ENCODE peak calls at places on chromosome 1, in six cellular contexts. C is GF-D8, J is hepatic stellate cell, U is NCI-H146, Z is fibroblast of gingiva, I is pancreas. F is an unnamed sample.

GRCh38 chr1:86154581-86155060 is 2.0 kb downstream of the COL24A1 start:
- DNase-seq in C (no peak), J (no peak), U (no peak), Z (peak), I (no peak), F (no peak)

GRCh38 chr1:94515548-94515947 is 26.0 kb downstream of the F3 start:
- DNase-seq in C (no peak), J (no peak), U (no peak), Z (no peak), I (no peak), F (no peak)

GRCh38 chr1:162175393-162175792 is 105.9 kb downstream of the NOS1AP start:
- DNase-seq in C (no peak), J (no peak), U (no peak), Z (no peak), I (no peak), F (no peak)

GRCh38 chr1:12088607-12089006 is 25.5 kb downstream of the TNFRSF8 start:
- DNase-seq in C (peak), J (no peak), U (no peak), Z (no peak), I (no peak), F (no peak)

GRCh38 chr1:81617308-81618027 is 183.3 kb upstream of the ADGRL2 start:
- DNase-seq in C (no peak), J (no peak), U (no peak), Z (peak), I (no peak), F (no peak)

GRCh38 chr1:83641206-83641658 is 357.7 kb downstream of the TTLL7 start:
- DNase-seq in C (no peak), J (peak), U (peak), Z (peak), I (no peak), F (no peak)

GRCh38 chr1:200890818-200891773 is 3.6 kb upstream of the INAVA start:
- DNase-seq in C (no peak), J (peak), U (peak), Z (peak), I (no peak), F (no peak)

GRCh38 chr1:92832537-92833160 is 809 bp downstream of the RPL5 start:
- DNase-seq in C (no peak), J (no peak), U (peak), Z (no peak), I (no peak), F (no peak)

GRCh38 chr1:228391411-228392020 is 15.1 kb downstream of the TRIM11 start:
- DNase-seq in C (no peak), J (no peak), U (no peak), Z (no peak), I (peak), F (no peak)

GRCh38 chr1:166865931-166866330 is 10.1 kb downstream of the TADA1 start:
- DNase-seq in C (no peak), J (no peak), U (no peak), Z (no peak), I (no peak), F (no peak)

GRCh38 chr1:43558346-43558841 is 27.7 kb downstream of the PTPRF start:
- DNase-seq in C (no peak), J (no peak), U (no peak), Z (peak), I (no peak), F (no peak)

GRCh38 chr1:181255270-181255929 is 166.9 kb downstream of the IER5 start:
- DNase-seq in C (no peak), J (peak), U (no peak), Z (peak), I (peak), F (no peak)

GRCh38 chr1:25608488-25609178 is 8.0 kb upstream of the MAN1C1 start:
- DNase-seq in C (peak), J (peak), U (peak), Z (peak), I (peak), F (peak)

GRCh38 chr1:81584398-81584797 is 216.3 kb upstream of the ADGRL2 start:
- DNase-seq in C (no peak), J (no peak), U (no peak), Z (peak), I (no peak), F (no peak)

GRCh38 chr1:203327684-203328457 is 22.6 kb downstream of the BTG2 start:
- DNase-seq in C (peak), J (peak), U (peak), Z (peak), I (no peak), F (peak)

GRCh38 chr1:9901148-9902059 is 8.7 kb downstream of the CTNNBIP1 start:
- DNase-seq in C (no peak), J (no peak), U (no peak), Z (no peak), I (peak), F (no peak)

GRCh38 chr1:8687053-8687452 is 130.4 kb downstream of the RERE start:
- DNase-seq in C (no peak), J (no peak), U (no peak), Z (peak), I (no peak), F (no peak)

GRCh38 chr1:228989992-228990827 is 254.9 kb downstream of the RHOU start:
- DNase-seq in C (peak), J (no peak), U (peak), Z (peak), I (no peak), F (no peak)

GRCh38 chr1:92934395-92935378 is 26.6 kb downstream of the DIPK1A start:
- DNase-seq in C (no peak), J (peak), U (peak), Z (peak), I (no peak), F (no peak)

GRCh38 chr1:172416482-172417035 is 3.9 kb upstream of the C1orf105 start:
- DNase-seq in C (no peak), J (no peak), U (no peak), Z (no peak), I (no peak), F (no peak)

GRCh38 chr1:41626146-41626545 is 141.7 kb upstream of the EDN2 start:
- DNase-seq in C (no peak), J (no peak), U (no peak), Z (no peak), I (peak), F (no peak)

GRCh38 chr1:31750858-31751638 is 13.1 kb downstream of the ADGRB2 start:
- DNase-seq in C (no peak), J (peak), U (no peak), Z (no peak), I (no peak), F (no peak)

GRCh38 chr1:53656062-53656915 is 82.7 kb downstream of the GLIS1 start:
- DNase-seq in C (no peak), J (peak), U (no peak), Z (peak), I (no peak), F (no peak)

GRCh38 chr1:42952353-42953001 is 6.2 kb downstream of the SLC2A1 start:
- DNase-seq in C (no peak), J (no peak), U (no peak), Z (peak), I (no peak), F (no peak)

GRCh38 chr1:41664861-41665640 is 180.6 kb upstream of the EDN2 start:
- DNase-seq in C (no peak), J (peak), U (no peak), Z (peak), I (no peak), F (no peak)

F was measured in GM19239.